ENCODE peak calls at places on chromosomes 1 and 21, in seven cellular contexts. One of them, this sample, is unnamed. For H3K4me1, the result is how much of the 10 kb centered on the place peaks cover.

GRCh38 chr1:82273816-82274215 is 473.1 kb downstream of the ADGRL2 start:
- DNase-seq in GM23338: no peak
- DNase-seq in pancreas: no peak
- DNase-seq in PC-3: no peak
- DNase-seq in heart right ventricle: no peak
- DNase-seq in HAP-1: no peak
- DNase-seq in left lung: no peak
- DNase-seq in this sample: no peak

GRCh38 chr1:214957330-214958137 is 125.0 kb upstream of the KCNK2 start:
- DNase-seq in GM23338: no peak
- DNase-seq in left lung: no peak
- DNase-seq in HAP-1: no peak
- DNase-seq in PC-3: peak
- DNase-seq in pancreas: no peak
- DNase-seq in heart right ventricle: no peak
- DNase-seq in this sample: no peak

GRCh38 chr1:193060938-193061337 is 1.5 kb downstream of the RO60 start:
- DNase-seq in pancreas: no peak
- DNase-seq in PC-3: no peak
- DNase-seq in heart right ventricle: no peak
- DNase-seq in left lung: no peak
- DNase-seq in GM23338: no peak
- DNase-seq in HAP-1: no peak
- DNase-seq in this sample: no peak

GRCh38 chr1:13662498-13662897 is 37.5 kb upstream of the PRDM2 start:
- DNase-seq in pancreas: no peak
- DNase-seq in HAP-1: peak
- DNase-seq in heart right ventricle: no peak
- DNase-seq in GM23338: no peak
- DNase-seq in left lung: no peak
- DNase-seq in PC-3: peak
- DNase-seq in this sample: peak

GRCh38 chr1:192709544-192709943 is 73.6 kb downstream of the RGS13 start:
- DNase-seq in GM23338: peak
- DNase-seq in pancreas: no peak
- DNase-seq in left lung: no peak
- DNase-seq in heart right ventricle: no peak
- DNase-seq in PC-3: no peak
- DNase-seq in HAP-1: peak
- DNase-seq in this sample: no peak

GRCh38 chr21:46108827-46109226 is 10.9 kb downstream of the COL6A2 start:
- DNase-seq in HAP-1: no peak
- DNase-seq in PC-3: no peak
- DNase-seq in heart right ventricle: peak
- DNase-seq in pancreas: no peak
- DNase-seq in GM23338: no peak
- DNase-seq in left lung: no peak
- DNase-seq in this sample: peak

GRCh38 chr1:19373206-19374126 is 61.3 kb downstream of the SLC66A1 start:
- DNase-seq in HAP-1: no peak
- DNase-seq in GM23338: no peak
- DNase-seq in PC-3: no peak
- DNase-seq in left lung: no peak
- DNase-seq in heart right ventricle: no peak
- DNase-seq in pancreas: no peak
- DNase-seq in this sample: no peak

GRCh38 chr1:161013104-161013590 is 7.8 kb downstream of the F11R start:
- DNase-seq in left lung: no peak
- DNase-seq in pancreas: no peak
- DNase-seq in GM23338: no peak
- DNase-seq in HAP-1: no peak
- DNase-seq in heart right ventricle: no peak
- DNase-seq in PC-3: peak
- DNase-seq in this sample: no peak

GRCh38 chr1:198253668-198254067 is 96.9 kb downstream of the NEK7 start:
- DNase-seq in PC-3: peak
- DNase-seq in left lung: no peak
- DNase-seq in HAP-1: no peak
- DNase-seq in heart right ventricle: no peak
- DNase-seq in pancreas: no peak
- DNase-seq in GM23338: no peak
- DNase-seq in this sample: no peak

GRCh38 chr21:29145354-29145782 is 14.9 kb downstream of the MAP3K7CL start:
- DNase-seq in left lung: no peak
- DNase-seq in pancreas: no peak
- DNase-seq in PC-3: peak
- DNase-seq in HAP-1: no peak
- DNase-seq in GM23338: no peak
- DNase-seq in heart right ventricle: peak
- DNase-seq in this sample: no peak

DNA sequence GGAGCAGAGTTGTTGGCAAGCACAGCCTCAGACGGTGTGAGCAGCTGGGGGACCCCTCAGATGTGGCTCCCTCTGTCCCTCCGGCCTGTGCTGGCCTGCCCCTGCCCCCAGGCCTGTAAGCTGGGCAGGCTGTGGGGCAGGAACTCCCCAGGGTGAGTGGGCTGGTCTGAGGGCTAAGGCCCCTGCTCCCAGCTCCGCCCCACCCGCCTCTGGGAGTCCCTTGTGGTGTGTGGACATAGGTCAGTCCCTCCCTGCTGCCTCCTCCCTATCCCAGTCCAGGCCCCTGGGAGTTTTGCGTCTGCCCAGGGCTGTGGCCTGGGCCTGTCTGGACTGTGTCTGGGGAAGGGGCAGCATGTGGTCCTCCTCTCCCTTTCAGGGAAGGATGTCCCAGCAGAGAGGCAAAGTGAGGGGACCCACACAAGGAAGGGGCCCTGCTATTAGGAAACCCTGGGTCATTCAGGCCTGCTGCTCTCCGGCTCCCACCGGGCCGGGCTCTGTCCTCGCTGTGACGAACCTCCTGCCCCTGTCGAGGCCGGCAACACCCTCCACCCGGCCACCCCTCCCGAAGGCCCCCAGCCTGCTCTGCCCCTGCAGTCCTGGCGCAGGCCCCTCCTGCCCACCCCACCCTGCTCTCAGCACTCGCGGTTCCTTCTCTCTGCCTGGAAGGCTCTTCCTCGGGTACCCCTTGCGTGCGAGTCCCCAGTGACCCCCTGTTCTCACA is 3.5 kb upstream of the VWA1 start:
- DNase-seq in heart right ventricle: peak
- DNase-seq in GM23338: no peak
- DNase-seq in pancreas: peak
- DNase-seq in left lung: peak
- DNase-seq in PC-3: peak
- DNase-seq in HAP-1: peak
- DNase-seq in this sample: peak
- H3K4me1 ChIP-seq in heart right ventricle: half or more
- H3K4me1 ChIP-seq in GM23338: under half
- H3K4me1 ChIP-seq in pancreas: under half
- H3K4me1 ChIP-seq in left lung: under half
- H3K4me1 ChIP-seq in PC-3: under half
- H3K4me1 ChIP-seq in HAP-1: under half
- H3K4me1 ChIP-seq in this sample: half or more

GRCh38 chr1:111747947-111748346 is 7.8 kb upstream of the DDX20 start:
- DNase-seq in left lung: no peak
- DNase-seq in pancreas: no peak
- DNase-seq in HAP-1: no peak
- DNase-seq in GM23338: no peak
- DNase-seq in PC-3: no peak
- DNase-seq in heart right ventricle: no peak
- DNase-seq in this sample: no peak
- H3K4me1 ChIP-seq in left lung: under half
- H3K4me1 ChIP-seq in pancreas: under half
- H3K4me1 ChIP-seq in HAP-1: under half
- H3K4me1 ChIP-seq in GM23338: under half
- H3K4me1 ChIP-seq in PC-3: under half
- H3K4me1 ChIP-seq in heart right ventricle: under half
- H3K4me1 ChIP-seq in this sample: under half

GRCh38 chr1:20478072-20478660 is 7.8 kb downstream of the CAMK2N1 start:
- DNase-seq in GM23338: no peak
- DNase-seq in PC-3: no peak
- DNase-seq in HAP-1: no peak
- DNase-seq in left lung: no peak
- DNase-seq in pancreas: no peak
- DNase-seq in heart right ventricle: no peak
- DNase-seq in this sample: no peak
- H3K4me1 ChIP-seq in GM23338: half or more
- H3K4me1 ChIP-seq in PC-3: half or more
- H3K4me1 ChIP-seq in HAP-1: under half
- H3K4me1 ChIP-seq in left lung: under half
- H3K4me1 ChIP-seq in pancreas: under half
- H3K4me1 ChIP-seq in heart right ventricle: under half
- H3K4me1 ChIP-seq in this sample: under half

DNA sequence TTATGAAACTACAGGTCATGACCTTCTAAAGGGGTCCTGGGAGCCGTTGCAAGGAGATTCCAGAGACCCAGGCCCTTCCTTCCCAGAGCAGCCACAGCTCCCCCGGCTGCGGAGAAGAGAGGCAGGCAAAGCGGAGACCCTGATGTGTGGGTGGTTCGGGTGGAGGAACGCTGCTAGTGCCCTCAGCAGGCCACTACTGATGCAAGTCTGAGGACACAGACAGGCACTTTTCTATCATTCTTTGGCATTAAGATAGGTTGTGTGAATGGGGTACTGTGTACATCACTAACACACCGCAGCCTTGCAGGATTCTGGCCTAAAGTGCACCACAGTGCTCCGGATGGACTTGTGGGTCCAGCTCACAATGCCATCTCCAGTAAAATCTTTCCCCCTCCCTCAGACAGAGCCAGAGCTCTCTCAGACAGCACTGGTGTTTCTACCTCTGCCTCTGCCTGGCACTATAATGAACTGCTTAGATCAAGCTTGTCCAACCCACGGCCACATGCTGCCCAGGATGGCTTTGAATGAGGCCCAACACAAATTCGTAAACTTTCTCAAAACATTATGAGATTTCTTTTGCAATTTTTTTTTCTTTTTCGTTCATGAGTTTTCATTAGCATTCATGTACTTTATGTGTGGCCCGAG is 121.4 kb downstream of the TGFBR3 start:
- DNase-seq in PC-3: no peak
- DNase-seq in GM23338: peak
- DNase-seq in heart right ventricle: no peak
- DNase-seq in pancreas: no peak
- DNase-seq in left lung: no peak
- DNase-seq in HAP-1: no peak
- DNase-seq in this sample: no peak
- H3K4me1 ChIP-seq in PC-3: under half
- H3K4me1 ChIP-seq in GM23338: under half
- H3K4me1 ChIP-seq in heart right ventricle: under half
- H3K4me1 ChIP-seq in pancreas: under half
- H3K4me1 ChIP-seq in left lung: under half
- H3K4me1 ChIP-seq in HAP-1: under half
- H3K4me1 ChIP-seq in this sample: under half

GRCh38 chr1:28750330-28750729 is 13.6 kb downstream of the YTHDF2 start:
- DNase-seq in heart right ventricle: no peak
- DNase-seq in HAP-1: no peak
- DNase-seq in pancreas: no peak
- DNase-seq in PC-3: no peak
- DNase-seq in GM23338: no peak
- DNase-seq in left lung: no peak
- DNase-seq in this sample: no peak
- H3K4me1 ChIP-seq in heart right ventricle: half or more
- H3K4me1 ChIP-seq in HAP-1: under half
- H3K4me1 ChIP-seq in pancreas: under half
- H3K4me1 ChIP-seq in PC-3: under half
- H3K4me1 ChIP-seq in GM23338: half or more
- H3K4me1 ChIP-seq in left lung: half or more
- H3K4me1 ChIP-seq in this sample: half or more

GRCh38 chr1:164774413-164774812 is 215.4 kb downstream of the PBX1 start:
- DNase-seq in GM23338: no peak
- DNase-seq in pancreas: no peak
- DNase-seq in left lung: no peak
- DNase-seq in heart right ventricle: no peak
- DNase-seq in PC-3: no peak
- DNase-seq in HAP-1: no peak
- DNase-seq in this sample: no peak
- H3K4me1 ChIP-seq in GM23338: half or more
- H3K4me1 ChIP-seq in pancreas: half or more
- H3K4me1 ChIP-seq in left lung: under half
- H3K4me1 ChIP-seq in heart right ventricle: half or more
- H3K4me1 ChIP-seq in PC-3: under half
- H3K4me1 ChIP-seq in HAP-1: under half
- H3K4me1 ChIP-seq in this sample: under half